ENCODE peak calls at places on chromosomes 7 and 10, in seven cellular contexts. One of them, this sample, is unnamed.

GRCh38 chr10:3043512-3044368 is 23.6 kb upstream of the PFKP start:
- DNase-seq in pancreas: peak; percentile 58
- DNase-seq in sigmoid colon: peak; percentile 77
- DNase-seq in hepatocyte: peak; percentile 83
- DNase-seq in WERI-Rb-1: peak; percentile 74
- DNase-seq in heart right ventricle: peak; percentile 52
- DNase-seq in endodermal cell: peak; percentile 89
- DNase-seq in this sample: no peak

GRCh38 chr7:36076073-36076472 is 77.0 kb upstream of the EEPD1 start:
- DNase-seq in endodermal cell: no peak
- DNase-seq in heart right ventricle: no peak
- DNase-seq in pancreas: no peak
- DNase-seq in sigmoid colon: no peak
- DNase-seq in WERI-Rb-1: no peak
- DNase-seq in hepatocyte: no peak
- DNase-seq in this sample: no peak

GRCh38 chr7:92246363-92247101 is 758 bp downstream of the ANKIB1 start:
- DNase-seq in hepatocyte: peak; percentile 31
- DNase-seq in heart right ventricle: no peak
- DNase-seq in endodermal cell: peak; percentile 88
- DNase-seq in WERI-Rb-1: peak; percentile 31
- DNase-seq in sigmoid colon: no peak
- DNase-seq in pancreas: peak; percentile 15
- DNase-seq in this sample: no peak

GRCh38 chr10:71075066-71075758 is 137.2 kb upstream of the UNC5B start:
- DNase-seq in endodermal cell: peak; percentile 59
- DNase-seq in WERI-Rb-1: peak; percentile 83
- DNase-seq in hepatocyte: no peak
- DNase-seq in heart right ventricle: no peak
- DNase-seq in sigmoid colon: peak; percentile 49
- DNase-seq in pancreas: no peak
- DNase-seq in this sample: no peak

GRCh38 chr10:70956029-70956759 is 67.8 kb upstream of the PCBD1 start:
- DNase-seq in WERI-Rb-1: peak; percentile 70
- DNase-seq in pancreas: no peak
- DNase-seq in endodermal cell: peak; percentile 86
- DNase-seq in hepatocyte: no peak
- DNase-seq in sigmoid colon: no peak
- DNase-seq in heart right ventricle: no peak
- DNase-seq in this sample: no peak

GRCh38 chr7:30927040-30927439 is 15.4 kb downstream of the AQP1 start:
- DNase-seq in hepatocyte: peak; percentile 3
- DNase-seq in pancreas: peak; percentile 8
- DNase-seq in sigmoid colon: no peak
- DNase-seq in heart right ventricle: no peak
- DNase-seq in WERI-Rb-1: no peak
- DNase-seq in endodermal cell: peak; percentile 23
- DNase-seq in this sample: no peak

GRCh38 chr10:124232686-124233545 is 139.5 kb upstream of the CHST15 start:
- DNase-seq in WERI-Rb-1: no peak
- DNase-seq in sigmoid colon: peak; percentile 74
- DNase-seq in hepatocyte: no peak
- DNase-seq in pancreas: no peak
- DNase-seq in endodermal cell: no peak
- DNase-seq in heart right ventricle: no peak
- DNase-seq in this sample: no peak

GRCh38 chr7:34823650-34824258 is 165.7 kb downstream of the NPSR1 start:
- DNase-seq in WERI-Rb-1: peak; percentile 71
- DNase-seq in hepatocyte: peak; percentile 68
- DNase-seq in heart right ventricle: peak; percentile 20
- DNase-seq in endodermal cell: peak; percentile 87
- DNase-seq in pancreas: peak; percentile 61
- DNase-seq in sigmoid colon: no peak
- DNase-seq in this sample: peak; percentile 8

GRCh38 chr7:157299613-157300405 is 37.0 kb upstream of the DNAJB6 start:
- DNase-seq in sigmoid colon: no peak
- DNase-seq in heart right ventricle: no peak
- DNase-seq in endodermal cell: peak; percentile 66
- DNase-seq in WERI-Rb-1: no peak
- DNase-seq in hepatocyte: no peak
- DNase-seq in pancreas: no peak
- DNase-seq in this sample: no peak

GRCh38 chr7:23114854-23115253 is 9.3 kb downstream of the KLHL7 start:
- DNase-seq in WERI-Rb-1: no peak
- DNase-seq in heart right ventricle: no peak
- DNase-seq in hepatocyte: no peak
- DNase-seq in sigmoid colon: no peak
- DNase-seq in pancreas: no peak
- DNase-seq in endodermal cell: no peak
- DNase-seq in this sample: no peak

GRCh38 chr10:114681542-114681941 is 23.5 kb upstream of the ABLIM1 start:
- DNase-seq in heart right ventricle: peak; percentile 33
- DNase-seq in endodermal cell: no peak
- DNase-seq in hepatocyte: no peak
- DNase-seq in pancreas: peak; percentile 21
- DNase-seq in WERI-Rb-1: no peak
- DNase-seq in sigmoid colon: no peak
- DNase-seq in this sample: no peak

GRCh38 chr10:131678171-131678570 is 222.6 kb upstream of the PPP2R2D start:
- DNase-seq in hepatocyte: no peak
- DNase-seq in sigmoid colon: no peak
- DNase-seq in heart right ventricle: no peak
- DNase-seq in pancreas: no peak
- DNase-seq in WERI-Rb-1: no peak
- DNase-seq in endodermal cell: no peak
- DNase-seq in this sample: no peak

GRCh38 chr10:91127341-91128082 is 93.0 kb upstream of the PCGF5 start:
- DNase-seq in WERI-Rb-1: no peak
- DNase-seq in sigmoid colon: no peak
- DNase-seq in heart right ventricle: no peak
- DNase-seq in endodermal cell: no peak
- DNase-seq in hepatocyte: no peak
- DNase-seq in pancreas: no peak
- DNase-seq in this sample: no peak

GRCh38 chr7:45162311-45162845 is 4.8 kb downstream of the RAMP3 start:
- DNase-seq in pancreas: no peak
- DNase-seq in heart right ventricle: no peak
- DNase-seq in WERI-Rb-1: no peak
- DNase-seq in endodermal cell: peak; percentile 10
- DNase-seq in sigmoid colon: peak; percentile 46
- DNase-seq in hepatocyte: no peak
- DNase-seq in this sample: no peak

GRCh38 chr7:51067757-51068156 is 248.9 kb downstream of the COBL start:
- DNase-seq in hepatocyte: peak; percentile 80
- DNase-seq in heart right ventricle: peak; percentile 76
- DNase-seq in pancreas: peak; percentile 65
- DNase-seq in sigmoid colon: peak; percentile 76
- DNase-seq in endodermal cell: peak; percentile 92
- DNase-seq in WERI-Rb-1: peak; percentile 57
- DNase-seq in this sample: peak; percentile 45
- TF ChIP-seq CTCF in hepatocyte: peak; percentile 77
- TF ChIP-seq CTCF in heart right ventricle: peak; percentile 85
- TF ChIP-seq CTCF in pancreas: peak; percentile 50
- TF ChIP-seq CTCF in sigmoid colon: peak; percentile 69
- TF ChIP-seq CTCF in endodermal cell: peak; percentile 93
- TF ChIP-seq CTCF in WERI-Rb-1: peak; percentile 70
- TF ChIP-seq CTCF in this sample: peak; percentile 83

DNA sequence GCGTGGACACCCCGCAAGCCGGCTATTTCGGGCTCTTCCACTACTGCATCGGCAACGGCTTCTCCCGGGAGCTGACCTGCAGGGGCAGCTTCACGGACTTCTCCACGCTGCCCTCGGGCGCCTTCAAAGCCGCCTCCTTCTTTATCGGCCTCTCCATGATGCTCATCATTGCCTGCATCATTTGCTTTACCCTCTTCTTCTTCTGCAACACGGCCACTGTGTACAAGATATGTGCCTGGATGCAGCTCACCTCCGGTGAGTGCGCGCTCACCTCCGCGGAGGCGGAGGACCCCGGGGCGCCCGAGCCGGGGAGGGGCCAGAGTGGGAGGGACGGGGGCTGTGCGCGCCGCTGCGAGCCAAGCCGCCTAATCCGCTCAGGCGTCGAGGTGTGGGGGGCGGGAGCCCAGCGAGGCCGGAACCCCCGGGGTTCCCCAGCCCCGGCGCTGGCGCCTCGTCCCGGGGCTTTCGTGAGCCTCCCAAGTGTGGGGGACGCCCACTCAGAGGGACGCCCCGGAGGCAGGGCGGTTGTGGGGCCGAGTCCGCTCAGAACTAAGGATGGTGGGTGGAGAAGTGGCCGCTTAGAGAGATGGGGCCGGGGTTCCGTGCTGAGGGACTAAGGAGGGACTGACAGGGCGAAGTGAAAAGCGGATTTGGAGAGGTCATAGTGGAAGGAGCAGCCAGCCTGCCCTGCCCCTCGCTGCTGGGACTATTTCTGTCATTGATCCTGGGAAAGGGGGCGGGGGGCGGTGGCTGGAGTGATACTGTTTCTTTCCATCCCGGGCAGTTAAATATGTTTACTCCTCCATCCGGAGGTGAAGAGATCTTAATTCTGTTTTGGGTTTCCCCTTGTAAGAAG is 795 bp downstream of the LHFPL3 start:
- DNase-seq in sigmoid colon: no peak
- DNase-seq in WERI-Rb-1: peak; percentile 75
- DNase-seq in pancreas: no peak
- DNase-seq in heart right ventricle: no peak
- DNase-seq in hepatocyte: peak; percentile 6
- DNase-seq in endodermal cell: peak; percentile 67
- DNase-seq in this sample: no peak
- H3K4me3 ChIP-seq in sigmoid colon: no peak overlapping the region
- H3K4me3 ChIP-seq in WERI-Rb-1: peak overlapping the region; percentile 53
- H3K4me3 ChIP-seq in pancreas: peak overlapping the region; percentile 29
- H3K4me3 ChIP-seq in heart right ventricle: no peak overlapping the region
- H3K4me3 ChIP-seq in hepatocyte: no peak overlapping the region
- H3K4me3 ChIP-seq in endodermal cell: peak overlapping the region; percentile 68
- H3K4me3 ChIP-seq in this sample: peak overlapping the region; percentile 34

DNA sequence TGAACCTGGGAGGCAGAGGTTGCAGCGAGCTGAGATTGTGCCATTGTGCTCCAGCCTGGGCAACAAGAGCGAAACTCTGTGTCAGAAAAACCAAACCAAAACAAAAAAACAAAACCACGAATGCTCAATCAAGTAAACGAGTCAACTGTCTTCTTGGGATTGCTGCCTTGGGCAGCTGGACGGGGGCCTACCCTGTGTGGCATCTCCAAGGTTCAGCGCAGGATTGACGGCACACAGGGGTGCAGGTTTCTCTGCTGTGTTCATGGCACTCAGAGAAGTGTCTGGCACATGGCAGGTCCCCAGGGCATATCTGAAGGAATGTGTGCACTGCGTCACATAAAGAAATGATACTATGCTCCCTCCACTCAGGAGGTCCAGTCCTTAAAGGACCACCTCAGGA is 25.2 kb upstream of the CRYGN start:
- DNase-seq in WERI-Rb-1: no peak
- DNase-seq in pancreas: no peak
- DNase-seq in heart right ventricle: no peak
- DNase-seq in hepatocyte: no peak
- DNase-seq in endodermal cell: no peak
- DNase-seq in sigmoid colon: no peak
- DNase-seq in this sample: no peak
- H3K9me3 ChIP-seq in WERI-Rb-1: peaks cover 11% of the 10 kb centered on the region
- H3K9me3 ChIP-seq in pancreas: no peaks in the 10 kb centered on the region
- H3K9me3 ChIP-seq in heart right ventricle: no peaks in the 10 kb centered on the region
- H3K9me3 ChIP-seq in hepatocyte: no peaks in the 10 kb centered on the region
- H3K9me3 ChIP-seq in endodermal cell: peaks cover 25% of the 10 kb centered on the region
- H3K9me3 ChIP-seq in sigmoid colon: peaks cover 3% of the 10 kb centered on the region
- H3K9me3 ChIP-seq in this sample: peaks cover 18% of the 10 kb centered on the region

DNA sequence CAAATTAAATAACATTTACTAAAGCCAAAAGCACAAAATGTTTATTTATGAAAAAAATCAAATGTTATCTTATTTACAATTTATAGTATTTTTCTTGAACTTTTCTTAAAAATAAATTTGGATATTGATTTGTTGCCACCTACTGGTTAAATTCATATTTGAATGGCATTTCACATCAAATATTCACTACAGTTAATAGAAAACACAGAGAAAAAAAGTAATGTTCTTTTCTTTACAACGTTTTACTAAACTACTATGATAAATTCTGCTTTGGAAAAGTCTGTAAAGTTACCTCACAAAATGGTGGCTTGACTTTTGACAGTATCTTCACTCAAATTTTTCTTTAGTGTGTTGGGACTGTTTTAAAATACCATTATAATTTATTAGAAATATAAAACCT is 52.7 kb downstream of the SRPK2 start:
- DNase-seq in endodermal cell: no peak
- DNase-seq in hepatocyte: no peak
- DNase-seq in sigmoid colon: no peak
- DNase-seq in WERI-Rb-1: no peak
- DNase-seq in heart right ventricle: no peak
- DNase-seq in pancreas: no peak
- DNase-seq in this sample: no peak
- TF ChIP-seq CTCF in endodermal cell: peak; percentile 59
- TF ChIP-seq CTCF in hepatocyte: peak; percentile 54
- TF ChIP-seq CTCF in sigmoid colon: no peak
- TF ChIP-seq CTCF in WERI-Rb-1: no peak
- TF ChIP-seq CTCF in heart right ventricle: peak; percentile 63
- TF ChIP-seq CTCF in pancreas: no peak
- TF ChIP-seq CTCF in this sample: peak; percentile 34

DNA sequence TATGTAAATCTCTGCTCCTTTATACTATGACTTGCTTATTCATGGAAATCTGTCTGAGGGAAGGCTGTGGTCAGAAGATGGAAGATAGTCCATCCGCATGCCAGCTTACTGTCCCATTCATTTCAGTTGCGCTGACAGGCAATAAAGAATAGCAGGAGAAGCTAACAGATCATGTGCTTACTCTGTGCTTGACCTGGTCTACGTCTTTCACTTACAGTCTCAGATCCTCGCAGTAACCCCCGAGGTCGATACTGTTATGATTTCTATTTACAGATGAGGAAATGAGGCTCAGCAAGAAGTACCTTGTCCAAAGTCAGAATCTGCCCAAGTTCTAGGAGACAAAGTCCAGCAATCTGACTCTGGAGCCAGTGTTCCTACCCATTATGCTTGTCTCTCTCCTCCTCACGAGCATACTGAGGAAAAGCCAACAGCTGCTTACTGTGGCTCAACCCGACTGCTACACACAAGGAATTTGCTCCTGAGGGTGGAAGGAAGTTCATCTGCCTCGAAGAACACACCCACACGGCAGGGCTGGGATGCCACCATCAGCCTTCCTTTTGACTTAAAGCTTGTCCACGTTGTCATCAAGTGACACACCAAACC is 74.2 kb downstream of the MINPP1 start:
- DNase-seq in endodermal cell: no peak
- DNase-seq in heart right ventricle: no peak
- DNase-seq in hepatocyte: peak; percentile 25
- DNase-seq in sigmoid colon: no peak
- DNase-seq in WERI-Rb-1: no peak
- DNase-seq in pancreas: no peak
- DNase-seq in this sample: no peak
- H3K4me3 ChIP-seq in endodermal cell: no peak overlapping the region
- H3K4me3 ChIP-seq in heart right ventricle: no peak overlapping the region
- H3K4me3 ChIP-seq in hepatocyte: no peak overlapping the region
- H3K4me3 ChIP-seq in sigmoid colon: no peak overlapping the region
- H3K4me3 ChIP-seq in WERI-Rb-1: no peak overlapping the region
- H3K4me3 ChIP-seq in pancreas: no peak overlapping the region
- H3K4me3 ChIP-seq in this sample: no peak overlapping the region

GRCh38 chr7:158512869-158513268 is 74.8 kb downstream of the PTPRN2 start:
- DNase-seq in WERI-Rb-1: no peak
- DNase-seq in sigmoid colon: no peak
- DNase-seq in pancreas: no peak
- DNase-seq in heart right ventricle: no peak
- DNase-seq in hepatocyte: no peak
- DNase-seq in endodermal cell: no peak
- DNase-seq in this sample: no peak
- H3K9me3 ChIP-seq in WERI-Rb-1: no peaks in the 10 kb centered on the region
- H3K9me3 ChIP-seq in sigmoid colon: peaks cover 9% of the 10 kb centered on the region
- H3K9me3 ChIP-seq in pancreas: no peaks in the 10 kb centered on the region
- H3K9me3 ChIP-seq in heart right ventricle: no peaks in the 10 kb centered on the region
- H3K9me3 ChIP-seq in hepatocyte: no peaks in the 10 kb centered on the region
- H3K9me3 ChIP-seq in endodermal cell: peaks cover 88% of the 10 kb centered on the region
- H3K9me3 ChIP-seq in this sample: peaks cover 72% of the 10 kb centered on the region

GRCh38 chr10:28587970-28588290 is 55.0 kb downstream of the WAC start:
- DNase-seq in heart right ventricle: no peak
- DNase-seq in sigmoid colon: no peak
- DNase-seq in WERI-Rb-1: no peak
- DNase-seq in hepatocyte: peak; percentile 10
- DNase-seq in pancreas: no peak
- DNase-seq in endodermal cell: no peak
- DNase-seq in this sample: peak; percentile 24
- TF ChIP-seq CTCF in heart right ventricle: peak; percentile 58
- TF ChIP-seq CTCF in sigmoid colon: no peak
- TF ChIP-seq CTCF in WERI-Rb-1: no peak
- TF ChIP-seq CTCF in hepatocyte: peak; percentile 29
- TF ChIP-seq CTCF in pancreas: no peak
- TF ChIP-seq CTCF in endodermal cell: no peak
- TF ChIP-seq CTCF in this sample: peak; percentile 20